ENCODE peak calls at places on chromosomes 4 and X, in seven cellular contexts. R is CD8-positive, alpha-beta T cell; B is transverse colon; A is epithelial cell of esophagus; L is activated B cell treated with CpG ODN at 0.5 μM for 24 hours; T is IMR-90; N is GM12865. Y is an unnamed sample.

GRCh38 chr4:14853186-14853946 is 148.9 kb upstream of the CPEB2 start:
- DNase-seq in N (no peak), A (peak), R (no peak), L (no peak), B (no peak), T (peak), Y (no peak)

GRCh38 chr4:7134737-7135388 is 57.5 kb upstream of the SORCS2 start:
- DNase-seq in T (peak), B (peak), A (no peak), N (no peak), R (no peak), L (no peak), Y (no peak)

GRCh38 chrX:128458888-128459287 is 406.7 kb upstream of the ACTRT1 start:
- DNase-seq in T (peak), B (no peak), L (no peak), R (no peak), N (no peak), A (peak), Y (no peak)

GRCh38 chr4:110442309-110442708 is 33.6 kb upstream of the ENPEP start:
- DNase-seq in T (no peak), B (no peak), R (no peak), A (peak), L (no peak), N (no peak), Y (no peak)

GRCh38 chr4:145935253-145936141 is 3.1 kb downstream of the ZNF827 start:
- DNase-seq in A (no peak), T (no peak), R (peak), B (peak), L (no peak), N (peak), Y (no peak)

GRCh38 chr4:75844151-75844662 is 58.0 kb downstream of the PPEF2 start:
- DNase-seq in N (no peak), B (no peak), L (no peak), T (peak), R (no peak), A (no peak), Y (no peak)

GRCh38 chr4:154124539-154125255 is 335.8 kb upstream of the SFRP2 start:
- DNase-seq in N (no peak), A (peak), B (no peak), L (no peak), T (peak), R (no peak), Y (no peak)

GRCh38 chr4:99712099-99712498 is 54.5 kb upstream of the C4orf54 start:
- DNase-seq in L (no peak), N (no peak), T (no peak), B (no peak), A (no peak), R (no peak), Y (no peak)

GRCh38 chrX:56729152-56729557 is at the start of gene NBDY:
- DNase-seq in R (peak), L (peak), T (peak), N (peak), A (peak), B (peak), Y (peak)

GRCh38 chrX:49919617-49920016 is 2.8 kb upstream of the CLCN5 start:
- DNase-seq in L (no peak), A (no peak), N (peak), R (peak), T (peak), B (peak), Y (peak)

GRCh38 chr4:128908735-128909134 is 99.2 kb downstream of the JADE1 start:
- DNase-seq in T (peak), L (no peak), A (no peak), B (no peak), R (no peak), N (no peak), Y (no peak)

GRCh38 chr4:108533876-108534275 is 86.5 kb upstream of the RPL34 start:
- DNase-seq in R (no peak), A (no peak), N (no peak), B (no peak), T (no peak), L (no peak), Y (no peak)

GRCh38 chr4:56654238-56654632 is 26.9 kb downstream of the HOPX start:
- DNase-seq in T (no peak), R (no peak), L (no peak), A (no peak), N (no peak), B (peak), Y (peak)

GRCh38 chr4:71095141-71095939 is 101.9 kb downstream of the DCK start:
- DNase-seq in A (no peak), R (no peak), L (no peak), B (no peak), T (no peak), N (no peak), Y (no peak)

GRCh38 chr4:8564595-8564994 is 15.6 kb upstream of the GPR78 start:
- DNase-seq in R (no peak), T (no peak), N (no peak), A (no peak), B (no peak), L (no peak), Y (no peak)

GRCh38 chrX:123833387-123833786 is 26.5 kb upstream of the XIAP start:
- DNase-seq in R (peak), N (peak), A (peak), T (peak), B (peak), L (peak), Y (no peak)

GRCh38 chr4:122309988-122310626 is 68.7 kb upstream of the ADAD1 start:
- DNase-seq in A (peak), B (no peak), L (no peak), T (peak), R (no peak), N (no peak), Y (no peak)

GRCh38 chrX:47831788-47832187 is 4.9 kb upstream of the ZNF81 start:
- DNase-seq in B (peak), L (no peak), R (peak), N (peak), T (peak), A (peak), Y (no peak)

GRCh38 chrX:97842468-97843199 is 958.9 kb downstream of the RPA4 start:
- DNase-seq in T (no peak), L (no peak), R (no peak), N (no peak), B (no peak), A (no peak), Y (no peak)

GRCh38 chr4:150849016-150849415 is 166.1 kb downstream of the LRBA start:
- DNase-seq in N (no peak), R (no peak), T (no peak), A (peak), B (no peak), L (no peak), Y (no peak)

GRCh38 chrX:79117078-79117477 is 27.4 kb upstream of the GPR174 start:
- DNase-seq in L (no peak), T (no peak), R (no peak), B (no peak), A (no peak), N (peak), Y (no peak)

GRCh38 chr4:105978684-105979296 is 83.5 kb downstream of the NPNT start:
- DNase-seq in L (no peak), T (no peak), B (no peak), A (peak), N (no peak), R (no peak), Y (no peak)

GRCh38 chrX:1809581-1809980 is 194.7 kb downstream of the ASMT start:
- DNase-seq in L (no peak), R (no peak), A (no peak), B (no peak), T (no peak), N (no peak), Y (no peak)

GRCh38 chr4:15729910-15730533 is 27.2 kb downstream of the BST1 start:
- DNase-seq in T (peak), B (no peak), A (peak), R (peak), N (peak), L (no peak), Y (no peak)

GRCh38 chr4:7074423-7074822 is 6.6 kb upstream of the GRPEL1 start:
- DNase-seq in L (no peak), R (no peak), A (no peak), B (no peak), N (no peak), T (no peak), Y (no peak)

GRCh38 chr4:108529102-108529501 is 91.3 kb upstream of the RPL34 start:
- DNase-seq in N (no peak), L (no peak), A (no peak), B (no peak), R (no peak), T (no peak), Y (no peak)

GRCh38 chr4:3077796-3078195 is 3.3 kb downstream of the HTT start:
- DNase-seq in A (no peak), T (no peak), R (no peak), N (peak), B (no peak), L (peak), Y (no peak)

GRCh38 chrX:80432441-80432840 is 12.2 kb downstream of the TENT5D start:
- DNase-seq in L (no peak), A (no peak), N (no peak), T (no peak), B (no peak), R (no peak), Y (no peak)

GRCh38 chrX:117990438-117990837 is 126.2 kb downstream of the KLHL13 start:
- DNase-seq in R (no peak), T (peak), A (peak), L (no peak), N (no peak), B (no peak), Y (no peak)

GRCh38 chrX:39741904-39742303 is 355.9 kb downstream of the BCOR start:
- DNase-seq in B (no peak), L (no peak), R (no peak), T (no peak), A (no peak), N (no peak), Y (no peak)

DNA sequence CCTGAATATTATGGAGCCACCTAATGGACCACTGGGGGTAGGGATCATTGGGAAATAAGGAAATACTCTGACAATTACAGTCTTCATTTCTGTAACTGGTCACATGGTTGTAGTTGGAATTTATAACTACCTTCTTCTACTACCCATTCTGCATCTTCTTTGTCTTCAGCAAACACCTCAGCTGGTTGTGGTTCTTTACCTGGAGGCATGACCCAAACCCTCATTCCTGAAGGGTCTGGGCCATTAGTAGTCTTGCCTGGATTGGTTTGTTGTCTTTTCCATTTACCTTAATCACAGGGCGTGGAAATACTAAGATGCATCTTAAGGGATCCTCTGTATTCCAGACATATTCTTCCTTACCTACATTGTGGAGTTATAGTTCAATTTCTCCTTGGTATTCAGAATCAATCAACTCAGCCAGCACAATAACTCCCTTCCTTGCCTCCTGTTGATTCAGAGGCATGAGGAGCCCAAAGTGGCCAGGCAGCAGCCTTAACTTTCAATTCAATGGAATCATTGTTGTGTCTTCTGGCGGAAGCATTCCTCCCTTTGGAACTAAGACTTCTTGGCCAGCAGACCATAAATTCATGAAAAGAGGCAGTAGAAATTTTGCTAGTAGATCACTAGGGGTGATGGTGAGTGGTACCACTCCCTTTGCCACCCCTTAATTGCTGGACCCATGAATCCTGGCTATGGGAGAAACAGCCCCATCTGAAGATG is 75.7 kb upstream of the RAP2C start:
- DNase-seq in L (no peak), T (no peak), N (no peak), R (no peak), A (no peak), B (no peak), Y (no peak)
- TF ChIP-seq CTCF in L (no peak), T (no peak), N (no peak), R (no peak), A (no peak), B (no peak), Y (no peak)

DNA sequence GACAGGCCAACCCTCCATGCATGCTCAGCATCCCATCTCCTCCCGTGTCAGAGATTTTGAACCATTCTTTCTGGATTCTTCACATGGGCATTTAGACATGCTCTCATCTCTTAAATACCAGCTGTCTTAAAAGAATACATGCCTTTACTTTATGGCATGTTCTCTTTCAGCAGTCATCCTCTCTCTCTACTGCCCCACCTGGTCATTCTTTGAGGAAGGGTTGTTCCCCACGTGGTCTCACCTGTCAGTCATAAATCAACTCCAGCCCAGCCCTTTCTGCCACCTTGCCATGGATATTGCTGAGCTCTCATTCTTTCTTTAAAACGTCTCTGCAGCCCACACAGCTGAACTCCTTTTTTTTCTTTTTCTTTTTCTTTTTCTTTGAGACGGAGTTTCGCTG is 111.3 kb downstream of the ARHGAP10 start:
- DNase-seq in B (no peak), N (peak), A (peak), R (no peak), T (no peak), L (no peak), Y (no peak)
- TF ChIP-seq CTCF in B (no peak), N (peak), A (peak), R (no peak), T (no peak), L (no peak), Y (no peak)

GRCh38 chrX:133527415-133527814 is 112.1 kb upstream of the GPC4 start:
- DNase-seq in B (no peak), A (peak), L (no peak), N (no peak), R (no peak), T (no peak), Y (no peak)

GRCh38 chrX:133527825-133528224 is 112.5 kb upstream of the GPC4 start:
- DNase-seq in B (no peak), T (no peak), A (no peak), R (no peak), L (no peak), N (no peak), Y (no peak)

GRCh38 chrX:133523526-133523925 is 108.2 kb upstream of the GPC4 start:
- DNase-seq in N (no peak), L (no peak), R (no peak), B (no peak), A (no peak), T (no peak), Y (no peak)

DNA sequence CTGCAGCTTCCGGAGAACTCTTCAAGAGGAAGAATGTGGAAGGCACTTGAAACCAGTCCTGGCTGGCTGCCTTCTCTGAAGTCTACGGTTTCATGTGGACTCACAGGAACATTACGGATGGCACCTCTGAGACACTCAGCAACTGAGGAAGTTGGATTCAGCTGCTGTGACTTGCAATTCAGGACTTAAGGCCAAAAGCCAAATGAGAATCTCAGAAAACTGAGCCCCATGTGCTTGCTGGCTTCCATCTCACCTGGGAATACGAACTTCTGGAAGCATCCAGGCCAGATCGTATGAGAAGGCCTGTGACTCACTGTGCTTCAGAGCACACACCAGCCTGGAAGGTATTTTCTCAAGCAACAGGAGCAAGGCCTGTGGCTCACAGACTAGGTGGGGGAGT is 107.8 kb upstream of the GPC4 start:
- DNase-seq in N (no peak), L (no peak), T (no peak), A (peak), B (no peak), R (no peak), Y (no peak)
- TF ChIP-seq CTCF in N (no peak), L (no peak), T (no peak), A (no peak), B (no peak), R (no peak), Y (no peak)

GRCh38 chrX:136961594-136962135 is 72.1 kb downstream of the GPR101 start:
- DNase-seq in B (no peak), L (no peak), T (no peak), R (no peak), N (no peak), A (no peak), Y (no peak)
- TF ChIP-seq CTCF in B (no peak), L (no peak), T (no peak), R (no peak), N (no peak), A (no peak), Y (no peak)

DNA sequence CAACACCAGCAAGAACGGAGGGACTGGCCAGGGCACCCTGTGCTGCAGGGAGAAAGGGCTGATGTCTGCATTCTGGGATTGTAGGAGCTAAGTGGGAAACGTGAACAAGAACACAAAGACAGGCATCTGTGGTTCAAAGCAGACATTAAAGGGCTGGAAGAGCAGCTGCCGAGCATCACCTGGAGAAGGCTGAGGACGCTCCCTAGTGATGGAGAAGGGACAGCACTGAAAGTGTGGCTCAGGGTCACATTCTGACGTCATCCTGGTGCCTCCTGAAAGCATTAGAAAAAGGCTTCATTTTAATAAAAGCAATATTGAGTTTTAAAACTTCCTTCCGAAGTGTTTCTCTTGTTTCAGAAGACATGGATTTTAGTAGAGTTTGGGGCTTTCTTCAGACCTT is 62.3 kb downstream of the CLDN22 start:
- DNase-seq in T (no peak), A (no peak), L (no peak), N (no peak), B (no peak), R (no peak), Y (no peak)
- TF ChIP-seq CTCF in T (no peak), A (no peak), L (no peak), N (no peak), B (no peak), R (no peak), Y (no peak)

GRCh38 chrX:132491191-132491590 is 2.4 kb upstream of the MBNL3 start:
- DNase-seq in L (no peak), B (peak), N (peak), R (peak), T (no peak), A (peak), Y (no peak)
- TF ChIP-seq CTCF in L (no peak), B (peak), N (peak), R (no peak), T (no peak), A (peak), Y (no peak)

GRCh38 chr4:83830138-83830537 is 294.2 kb downstream of the GPAT3 start:
- DNase-seq in A (no peak), N (no peak), T (no peak), R (no peak), B (no peak), L (no peak), Y (no peak)
- TF ChIP-seq CTCF in A (no peak), N (no peak), T (no peak), R (no peak), B (no peak), L (no peak), Y (no peak)